ENCODE peak calls at places on chromosomes 16 and 17, in nine cellular contexts. L is activated T-cell treated with anti-CD3 and anti-CD28 coated beads, Interleukin-2, amount 50 U/mL, for 4 hours; R is stimulated activated CD8-positive, alpha-beta memory T cell treated with anti-CD3 and anti-CD28 coated beads, Interleukin-4, amount 100 ng/mL, for 1 hour; W is type B pancreatic cell; J is putamen; A is HEK293T; G is lower leg skin; Z is effector CD4-positive, alpha-beta T cell; U is amniotic epithelial cell. X is an unnamed sample.

GRCh38 chr16:878071-878784 is 77.7 kb upstream of the GNG13 start:
- DNase-seq in R (no peak), U (no peak), W (no peak), Z (no peak), J (no peak), L (no peak), A (no peak), G (no peak), X (no peak)

GRCh38 chr16:58651965-58652348 is 22.3 kb upstream of the CNOT1 start:
- DNase-seq in R (no peak), J (no peak), U (peak), A (no peak), Z (no peak), W (no peak), L (no peak), G (no peak), X (peak)

GRCh38 chr17:29115435-29115834 is 64.8 kb downstream of the MYO18A start:
- DNase-seq in R (no peak), G (no peak), J (no peak), W (no peak), L (no peak), Z (no peak), A (no peak), U (no peak), X (no peak)

GRCh38 chr16:2739555-2740435 is 12.6 kb upstream of the SRRM2 start:
- DNase-seq in R (no peak), G (no peak), Z (no peak), U (no peak), A (no peak), W (no peak), J (no peak), L (no peak), X (no peak)

GRCh38 chr16:7369181-7369580 is 36.5 kb downstream of the RBFOX1 start:
- DNase-seq in R (no peak), G (no peak), J (no peak), Z (no peak), W (no peak), A (no peak), L (no peak), U (no peak), X (no peak)

GRCh38 chr16:78325532-78325931 is 226.1 kb downstream of the WWOX start:
- DNase-seq in R (no peak), L (no peak), Z (no peak), A (peak), W (no peak), U (no peak), J (no peak), G (no peak), X (no peak)

GRCh38 chr17:40486513-40487370 is 14.7 kb downstream of the TNS4 start:
- DNase-seq in J (no peak), U (peak), L (no peak), R (no peak), A (no peak), W (no peak), G (no peak), Z (no peak), X (peak)

GRCh38 chr16:57761301-57761700 is 25.7 kb downstream of the KATNB1 start:
- DNase-seq in Z (no peak), A (no peak), W (no peak), U (no peak), G (no peak), L (no peak), J (no peak), R (no peak), X (no peak)

GRCh38 chr16:86642084-86642483 is 63.7 kb downstream of the FOXL1 start:
- DNase-seq in A (no peak), G (no peak), R (no peak), U (no peak), J (no peak), W (no peak), Z (no peak), L (no peak), X (no peak)

GRCh38 chr16:14146445-14146844 is 75.3 kb downstream of the MRTFB start:
- DNase-seq in Z (no peak), L (no peak), R (no peak), U (no peak), J (no peak), G (no peak), A (no peak), W (no peak), X (no peak)

GRCh38 chr16:1792836-1793577 is 498 bp downstream of the IGFALS start:
- DNase-seq in Z (no peak), R (no peak), U (no peak), W (no peak), L (no peak), G (no peak), J (no peak), A (no peak), X (no peak)

GRCh38 chr16:30011505-30012480 is 966 bp upstream of the DOC2A start:
- DNase-seq in W (no peak), R (no peak), U (no peak), Z (no peak), J (no peak), A (no peak), L (no peak), G (no peak), X (no peak)

GRCh38 chr17:17130077-17130844 is 75.9 kb downstream of the PLD6 start:
- DNase-seq in R (no peak), G (no peak), W (no peak), U (no peak), J (no peak), A (no peak), Z (no peak), L (no peak), X (no peak)

GRCh38 chr16:88642881-88643545 is 4.6 kb downstream of the IL17C start:
- DNase-seq in W (no peak), L (no peak), Z (no peak), A (no peak), J (no peak), G (no peak), R (no peak), U (no peak), X (no peak)

GRCh38 chr16:67100569-67101300 is 9.0 kb upstream of the PHAF1 start:
- DNase-seq in U (peak), G (no peak), Z (no peak), A (peak), J (peak), L (no peak), W (no peak), R (no peak), X (peak)

GRCh38 chr16:3137267-3137666 is 2.4 kb downstream of the ZNF213 start:
- DNase-seq in Z (no peak), J (no peak), R (no peak), L (no peak), A (no peak), G (no peak), U (no peak), W (no peak), X (no peak)

GRCh38 chr16:86722970-86723369 is 144.6 kb downstream of the FOXL1 start:
- DNase-seq in R (no peak), G (no peak), A (no peak), W (no peak), U (peak), L (no peak), Z (no peak), J (no peak), X (peak)

X was measured in fibroblast of villous mesenchyme.